ENCODE peak calls at places on chromosomes 4 and X, in ten cellular contexts. F, J, O, H, E, B, G, T, L and W are unnamed samples.

GRCh38 chr4:153773236-153773690 is 13.4 kb upstream of the RNF175 start:
- DNase-seq in E (no peak), T (peak), F (no peak), B (no peak), L (no peak), O (no peak), H (no peak), G (no peak), J (no peak), W (peak)

GRCh38 chr4:124135409-124135813 is 577.1 kb downstream of the ANKRD50 start:
- DNase-seq in E (no peak), F (no peak), O (peak), B (no peak), G (peak), L (no peak), T (peak), J (no peak), H (no peak), W (peak)

GRCh38 chr4:169079942-169080827 is 70.1 kb upstream of the CBR4 start:
- DNase-seq in H (peak), E (peak), O (peak), F (peak), J (peak), G (peak), L (no peak), T (peak), B (peak), W (peak)

GRCh38 chrX:129900054-129900453 is 5.9 kb upstream of the UTP14A start:
- DNase-seq in O (no peak), T (no peak), E (no peak), J (no peak), F (no peak), G (no peak), H (no peak), B (no peak), L (no peak), W (no peak)

GRCh38 chr4:77127837-77128621 is 29.0 kb upstream of the CCNG2 start:
- DNase-seq in H (no peak), F (no peak), O (no peak), T (no peak), J (no peak), E (no peak), B (no peak), L (no peak), G (no peak), W (no peak)

GRCh38 chr4:141713185-141713584 is 76.8 kb downstream of the IL15 start:
- DNase-seq in G (no peak), L (no peak), H (no peak), E (no peak), O (no peak), B (no peak), T (no peak), F (no peak), J (no peak), W (peak)

GRCh38 chr4:143768007-143768591 is 67.6 kb upstream of the FREM3 start:
- DNase-seq in L (no peak), T (peak), G (peak), E (no peak), F (no peak), B (no peak), J (no peak), H (no peak), O (peak), W (peak)

GRCh38 chr4:143700060-143700419 is 435 bp downstream of the FREM3 start:
- DNase-seq in O (peak), H (no peak), E (no peak), L (no peak), T (peak), J (no peak), F (no peak), B (no peak), G (peak), W (peak)

GRCh38 chr4:48967626-48968025 is 18.4 kb upstream of the CWH43 start:
- DNase-seq in T (no peak), O (no peak), G (no peak), F (no peak), H (no peak), L (no peak), B (no peak), J (no peak), E (no peak), W (peak)

GRCh38 chrX:39675619-39676018 is 422.1 kb downstream of the BCOR start:
- DNase-seq in F (no peak), O (no peak), G (no peak), H (no peak), J (peak), T (peak), E (no peak), L (no peak), B (no peak), W (peak)

GRCh38 chr4:40630335-40631021 is 814 bp upstream of the RBM47 start:
- DNase-seq in J (peak), O (peak), L (no peak), F (no peak), H (no peak), E (peak), B (no peak), T (no peak), G (no peak), W (no peak)

GRCh38 chrX:724256-724655 is 93.7 kb downstream of the SHOX start:
- DNase-seq in G (no peak), O (no peak), F (no peak), E (no peak), T (no peak), B (no peak), J (no peak), H (no peak), L (no peak), W (no peak)

GRCh38 chrX:105564536-105564935 is 257.8 kb upstream of the NRK start:
- DNase-seq in L (no peak), E (no peak), H (no peak), T (peak), G (peak), J (no peak), B (no peak), O (peak), F (no peak), W (peak)

GRCh38 chr4:15695240-15695699 is 7.6 kb upstream of the BST1 start:
- DNase-seq in G (peak), H (no peak), T (peak), O (peak), B (no peak), E (no peak), F (peak), J (no peak), L (no peak), W (peak)

GRCh38 chr4:117783716-117784115 is 250.6 kb upstream of the NDST3 start:
- DNase-seq in H (no peak), O (peak), G (peak), T (no peak), E (no peak), F (no peak), J (no peak), B (no peak), L (no peak), W (no peak)

GRCh38 chr4:29073571-29073970 is 1646.6 kb upstream of the PCDH7 start:
- DNase-seq in E (no peak), B (no peak), F (no peak), T (no peak), O (no peak), G (no peak), L (no peak), H (no peak), J (no peak), W (no peak)

GRCh38 chrX:102712967-102713677 is 874 bp downstream of the GPRASP2 start:
- DNase-seq in F (no peak), B (no peak), O (peak), H (no peak), G (peak), E (peak), L (no peak), T (peak), J (peak), W (peak)

GRCh38 chr4:145881991-145882390 is 56.6 kb downstream of the ZNF827 start:
- DNase-seq in T (no peak), H (no peak), E (peak), O (peak), L (no peak), F (no peak), J (no peak), G (no peak), B (no peak), W (no peak)

GRCh38 chrX:115625577-115626301 is 64.8 kb downstream of the PLS3 start:
- DNase-seq in H (no peak), O (no peak), F (no peak), T (peak), L (no peak), B (no peak), G (peak), E (no peak), J (no peak), W (peak)

GRCh38 chrX:15204130-15204751 is 65.6 kb downstream of the ASB9 start:
- DNase-seq in F (no peak), T (no peak), B (no peak), O (no peak), J (no peak), G (no peak), H (no peak), E (no peak), L (no peak), W (no peak)

GRCh38 chrX:66717926-66718325 is 79.0 kb upstream of the EDA2R start:
- DNase-seq in H (no peak), B (no peak), L (no peak), J (no peak), O (no peak), E (no peak), T (no peak), F (no peak), G (no peak), W (peak)

GRCh38 chr4:128290526-128290925 is 2.9 kb upstream of the PGRMC2 start:
- DNase-seq in O (no peak), T (no peak), L (no peak), B (no peak), F (no peak), H (no peak), J (no peak), E (no peak), G (no peak), W (no peak)

GRCh38 chrX:41720125-41720780 is 3.7 kb upstream of the GPR82 start:
- DNase-seq in F (no peak), L (peak), E (peak), O (peak), G (no peak), H (peak), J (no peak), T (no peak), B (peak), W (peak)

GRCh38 chr4:137000432-137000831 is 531.9 kb downstream of the PCDH18 start:
- DNase-seq in F (no peak), L (no peak), O (no peak), T (no peak), H (no peak), G (no peak), E (no peak), J (no peak), B (no peak), W (no peak)

GRCh38 chr4:5932021-5932553 is 39.2 kb upstream of the CRMP1 start:
- DNase-seq in E (no peak), T (no peak), O (no peak), B (no peak), G (no peak), H (no peak), F (no peak), J (no peak), L (no peak), W (no peak)

GRCh38 chr4:186190456-186191265 is 706 bp upstream of the CYP4V2 start:
- DNase-seq in E (no peak), O (peak), F (peak), G (no peak), B (peak), J (no peak), L (peak), T (peak), H (no peak), W (peak)

GRCh38 chr4:68368566-68369473 is 18.9 kb upstream of the YTHDC1 start:
- DNase-seq in E (no peak), L (no peak), F (no peak), H (no peak), O (peak), B (no peak), J (no peak), G (no peak), T (peak), W (peak)

GRCh38 chrX:53234484-53234883 is 9.5 kb upstream of the KDM5C start:
- DNase-seq in L (no peak), B (no peak), J (no peak), O (no peak), E (no peak), F (no peak), G (no peak), H (no peak), T (no peak), W (no peak)

GRCh38 chrX:83469551-83469950 is 38.5 kb upstream of the POU3F4 start:
- DNase-seq in L (no peak), T (no peak), G (peak), J (no peak), B (no peak), F (peak), H (peak), E (peak), O (peak), W (peak)

GRCh38 chrX:132636080-132636479 is 147.2 kb upstream of the MBNL3 start:
- DNase-seq in E (no peak), L (no peak), G (no peak), B (no peak), O (peak), J (no peak), H (no peak), T (peak), F (no peak), W (peak)

GRCh38 chr4:94574616-94575015 is 122.9 kb downstream of the PDLIM5 start:
- DNase-seq in E (no peak), B (no peak), O (no peak), G (no peak), L (no peak), F (no peak), T (no peak), J (no peak), H (no peak), W (no peak)

GRCh38 chr4:108355523-108356208 is 186.9 kb upstream of the LEF1 start:
- DNase-seq in H (no peak), J (no peak), B (peak), L (no peak), T (no peak), E (no peak), F (no peak), O (no peak), G (no peak), W (no peak)

GRCh38 chr4:7647932-7648812 is 213.4 kb upstream of the PSAPL1 start:
- DNase-seq in F (peak), E (no peak), H (no peak), T (peak), G (no peak), J (no peak), O (peak), L (no peak), B (no peak), W (peak)